ENCODE peak calls at places on chromosomes 7 and 10, in eight cellular contexts. One of them, this sample, is unnamed.

GRCh38 chr7:135161669-135162068 is 8.8 kb downstream of the CYREN start:
- DNase-seq in fibroblast of lung: no peak
- DNase-seq in vagina: no peak
- DNase-seq in WERI-Rb-1: no peak
- DNase-seq in GM12865: no peak
- DNase-seq in lower leg skin: no peak
- DNase-seq in SK-N-SH: peak; percentile 12
- DNase-seq in fibroblast of the aortic adventitia: no peak
- DNase-seq in this sample: no peak

GRCh38 chr7:134750083-134751062 is 29.1 kb upstream of the CALD1 start:
- DNase-seq in WERI-Rb-1: peak; percentile 71
- DNase-seq in GM12865: peak; percentile 74
- DNase-seq in fibroblast of lung: peak; percentile 49
- DNase-seq in SK-N-SH: peak; percentile 47
- DNase-seq in lower leg skin: no peak
- DNase-seq in fibroblast of the aortic adventitia: peak; percentile 44
- DNase-seq in vagina: no peak
- DNase-seq in this sample: peak; percentile 63

GRCh38 chr10:99621454-99622246 is 1.4 kb upstream of the SLC25A28 start:
- DNase-seq in lower leg skin: no peak
- DNase-seq in GM12865: no peak
- DNase-seq in fibroblast of lung: no peak
- DNase-seq in SK-N-SH: peak; percentile 21
- DNase-seq in WERI-Rb-1: no peak
- DNase-seq in vagina: no peak
- DNase-seq in fibroblast of the aortic adventitia: peak; percentile 82
- DNase-seq in this sample: peak; percentile 94

GRCh38 chr10:22606164-22606614 is 108.2 kb downstream of the PIP4K2A start:
- DNase-seq in GM12865: peak; percentile 97
- DNase-seq in fibroblast of lung: no peak
- DNase-seq in fibroblast of the aortic adventitia: no peak
- DNase-seq in lower leg skin: no peak
- DNase-seq in SK-N-SH: no peak
- DNase-seq in vagina: no peak
- DNase-seq in WERI-Rb-1: no peak
- DNase-seq in this sample: no peak

GRCh38 chr10:67723601-67724000 is 27.6 kb upstream of the CTNNA3 start:
- DNase-seq in GM12865: peak; percentile 19
- DNase-seq in vagina: no peak
- DNase-seq in fibroblast of the aortic adventitia: no peak
- DNase-seq in fibroblast of lung: no peak
- DNase-seq in WERI-Rb-1: no peak
- DNase-seq in lower leg skin: no peak
- DNase-seq in SK-N-SH: no peak
- DNase-seq in this sample: no peak

GRCh38 chr7:70855373-70855772 is 276.6 kb upstream of the GALNT17 start:
- DNase-seq in fibroblast of the aortic adventitia: no peak
- DNase-seq in lower leg skin: no peak
- DNase-seq in SK-N-SH: no peak
- DNase-seq in GM12865: no peak
- DNase-seq in vagina: no peak
- DNase-seq in fibroblast of lung: no peak
- DNase-seq in WERI-Rb-1: no peak
- DNase-seq in this sample: no peak

GRCh38 chr7:91656486-91657237 is 223.8 kb downstream of the MTERF1 start:
- DNase-seq in fibroblast of lung: peak; percentile 79
- DNase-seq in GM12865: no peak
- DNase-seq in lower leg skin: peak; percentile 85
- DNase-seq in SK-N-SH: no peak
- DNase-seq in vagina: no peak
- DNase-seq in fibroblast of the aortic adventitia: peak; percentile 95
- DNase-seq in WERI-Rb-1: peak; percentile 21
- DNase-seq in this sample: no peak

GRCh38 chr7:84190016-84190705 is 4.4 kb downstream of the SEMA3A start:
- DNase-seq in fibroblast of lung: peak; percentile 68
- DNase-seq in SK-N-SH: no peak
- DNase-seq in fibroblast of the aortic adventitia: peak; percentile 60
- DNase-seq in GM12865: no peak
- DNase-seq in vagina: no peak
- DNase-seq in WERI-Rb-1: no peak
- DNase-seq in lower leg skin: no peak
- DNase-seq in this sample: no peak

GRCh38 chr10:61664985-61665384 is 2.3 kb downstream of the CABCOCO1 start:
- DNase-seq in WERI-Rb-1: no peak
- DNase-seq in lower leg skin: no peak
- DNase-seq in SK-N-SH: no peak
- DNase-seq in vagina: no peak
- DNase-seq in GM12865: no peak
- DNase-seq in fibroblast of lung: no peak
- DNase-seq in fibroblast of the aortic adventitia: no peak
- DNase-seq in this sample: no peak

GRCh38 chr10:34721201-34721840 is 93.8 kb downstream of the PARD3 start:
- DNase-seq in vagina: no peak
- DNase-seq in fibroblast of the aortic adventitia: peak; percentile 54
- DNase-seq in WERI-Rb-1: no peak
- DNase-seq in GM12865: no peak
- DNase-seq in fibroblast of lung: peak; percentile 63
- DNase-seq in SK-N-SH: no peak
- DNase-seq in lower leg skin: no peak
- DNase-seq in this sample: peak; percentile 76

GRCh38 chr7:20432071-20432470 is 101.4 kb downstream of the ITGB8 start:
- DNase-seq in SK-N-SH: no peak
- DNase-seq in fibroblast of lung: no peak
- DNase-seq in GM12865: no peak
- DNase-seq in WERI-Rb-1: no peak
- DNase-seq in vagina: no peak
- DNase-seq in lower leg skin: no peak
- DNase-seq in fibroblast of the aortic adventitia: no peak
- DNase-seq in this sample: no peak

GRCh38 chr7:143487566-143487965 is 9.9 kb downstream of the TAS2R41 start:
- DNase-seq in fibroblast of the aortic adventitia: peak; percentile 33
- DNase-seq in lower leg skin: peak; percentile 97
- DNase-seq in SK-N-SH: no peak
- DNase-seq in vagina: no peak
- DNase-seq in WERI-Rb-1: no peak
- DNase-seq in fibroblast of lung: peak; percentile 78
- DNase-seq in GM12865: no peak
- DNase-seq in this sample: peak; percentile 24

GRCh38 chr10:33600381-33600780 is 265.9 kb upstream of the NRP1 start:
- DNase-seq in fibroblast of the aortic adventitia: peak; percentile 69
- DNase-seq in WERI-Rb-1: no peak
- DNase-seq in fibroblast of lung: peak; percentile 17
- DNase-seq in lower leg skin: no peak
- DNase-seq in SK-N-SH: no peak
- DNase-seq in GM12865: no peak
- DNase-seq in vagina: no peak
- DNase-seq in this sample: peak; percentile 9

GRCh38 chr7:105840981-105841749 is 35.2 kb downstream of the ATXN7L1 start:
- DNase-seq in fibroblast of lung: no peak
- DNase-seq in vagina: no peak
- DNase-seq in SK-N-SH: no peak
- DNase-seq in GM12865: no peak
- DNase-seq in fibroblast of the aortic adventitia: no peak
- DNase-seq in WERI-Rb-1: no peak
- DNase-seq in lower leg skin: no peak
- DNase-seq in this sample: peak; percentile 26

GRCh38 chr10:108338146-108338545 is 1173.6 kb upstream of the SORCS1 start:
- DNase-seq in lower leg skin: no peak
- DNase-seq in fibroblast of lung: no peak
- DNase-seq in SK-N-SH: no peak
- DNase-seq in vagina: no peak
- DNase-seq in fibroblast of the aortic adventitia: no peak
- DNase-seq in WERI-Rb-1: no peak
- DNase-seq in GM12865: no peak
- DNase-seq in this sample: peak; percentile 72

GRCh38 chr7:36084485-36085091 is 68.5 kb upstream of the EEPD1 start:
- DNase-seq in vagina: no peak
- DNase-seq in GM12865: no peak
- DNase-seq in WERI-Rb-1: peak; percentile 81
- DNase-seq in fibroblast of lung: peak; percentile 32
- DNase-seq in SK-N-SH: peak; percentile 60
- DNase-seq in lower leg skin: peak; percentile 69
- DNase-seq in fibroblast of the aortic adventitia: no peak
- DNase-seq in this sample: peak; percentile 62

GRCh38 chr10:121509776-121510175 is 88.5 kb downstream of the FGFR2 start:
- DNase-seq in SK-N-SH: no peak
- DNase-seq in GM12865: no peak
- DNase-seq in fibroblast of the aortic adventitia: no peak
- DNase-seq in WERI-Rb-1: no peak
- DNase-seq in lower leg skin: no peak
- DNase-seq in vagina: no peak
- DNase-seq in fibroblast of lung: no peak
- DNase-seq in this sample: peak; percentile 21

GRCh38 chr10:68082815-68083395 is 7.8 kb upstream of the HERC4 start:
- DNase-seq in vagina: no peak
- DNase-seq in SK-N-SH: peak; percentile 32
- DNase-seq in GM12865: no peak
- DNase-seq in fibroblast of lung: peak; percentile 72
- DNase-seq in WERI-Rb-1: no peak
- DNase-seq in lower leg skin: no peak
- DNase-seq in fibroblast of the aortic adventitia: peak; percentile 73
- DNase-seq in this sample: peak; percentile 33

DNA sequence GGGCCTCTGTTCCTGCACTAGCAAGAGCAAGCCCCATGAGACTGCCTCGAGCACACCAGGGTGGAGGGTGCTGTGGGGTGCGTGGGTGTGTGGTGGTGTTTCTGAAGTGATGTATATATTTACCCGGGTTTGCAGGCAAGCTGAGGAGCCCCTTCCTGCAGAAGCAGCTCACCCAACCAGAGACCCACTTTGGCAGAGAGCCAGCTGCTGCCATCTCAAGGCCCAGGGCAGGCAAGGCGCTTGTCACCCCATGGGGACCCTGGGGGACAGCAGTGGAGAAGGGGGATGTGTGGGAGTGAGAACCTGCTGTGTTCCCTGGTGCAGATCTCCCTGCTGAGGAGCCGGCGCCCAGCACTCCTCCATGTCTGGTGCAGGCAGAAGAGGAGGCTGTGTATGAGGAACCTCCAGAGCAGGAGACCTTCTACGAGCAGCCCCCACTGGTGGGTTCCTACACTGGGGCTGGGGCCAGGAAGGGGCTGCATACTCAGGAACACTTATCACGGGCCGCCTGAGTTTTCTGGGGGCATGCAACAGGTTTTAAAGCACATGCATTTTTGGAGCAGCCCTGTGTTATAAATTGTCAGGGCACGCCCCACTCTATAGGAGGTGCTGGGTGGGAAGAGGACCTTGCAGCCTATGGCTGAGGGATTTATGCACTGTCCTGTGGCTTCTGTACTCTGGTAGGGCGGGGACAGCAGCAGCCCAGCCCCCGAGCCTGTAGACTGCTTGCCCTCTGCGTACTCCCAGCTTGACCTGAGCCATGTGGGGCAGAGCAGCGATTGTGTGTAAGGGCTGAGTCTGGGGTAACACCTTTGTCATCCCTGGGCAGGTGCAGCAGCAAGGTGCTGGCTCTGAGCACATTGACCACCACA is 5.9 kb downstream of the PGAM2 start:
- DNase-seq in lower leg skin: peak; percentile 80
- DNase-seq in WERI-Rb-1: no peak
- DNase-seq in fibroblast of lung: no peak
- DNase-seq in fibroblast of the aortic adventitia: no peak
- DNase-seq in GM12865: peak; percentile 45
- DNase-seq in SK-N-SH: no peak
- DNase-seq in vagina: no peak
- DNase-seq in this sample: no peak
- TF ChIP-seq CTCF in lower leg skin: no peak
- TF ChIP-seq CTCF in WERI-Rb-1: no peak
- TF ChIP-seq CTCF in fibroblast of lung: no peak
- TF ChIP-seq CTCF in fibroblast of the aortic adventitia: no peak
- TF ChIP-seq CTCF in GM12865: no peak
- TF ChIP-seq CTCF in SK-N-SH: no peak
- TF ChIP-seq CTCF in vagina: no peak
- TF ChIP-seq CTCF in this sample: no peak

GRCh38 chr7:121479466-121479865 is 83.4 kb upstream of the FAM3C start:
- DNase-seq in fibroblast of lung: no peak
- DNase-seq in SK-N-SH: no peak
- DNase-seq in WERI-Rb-1: no peak
- DNase-seq in lower leg skin: no peak
- DNase-seq in fibroblast of the aortic adventitia: no peak
- DNase-seq in vagina: no peak
- DNase-seq in GM12865: no peak
- DNase-seq in this sample: no peak
- H3K4me3 ChIP-seq in fibroblast of lung: no peak overlapping the region
- H3K4me3 ChIP-seq in SK-N-SH: no peak overlapping the region
- H3K4me3 ChIP-seq in WERI-Rb-1: no peak overlapping the region
- H3K4me3 ChIP-seq in lower leg skin: no peak overlapping the region
- H3K4me3 ChIP-seq in fibroblast of the aortic adventitia: no peak overlapping the region
- H3K4me3 ChIP-seq in vagina: no peak overlapping the region
- H3K4me3 ChIP-seq in GM12865: no peak overlapping the region
- H3K4me3 ChIP-seq in this sample: no peak overlapping the region

DNA sequence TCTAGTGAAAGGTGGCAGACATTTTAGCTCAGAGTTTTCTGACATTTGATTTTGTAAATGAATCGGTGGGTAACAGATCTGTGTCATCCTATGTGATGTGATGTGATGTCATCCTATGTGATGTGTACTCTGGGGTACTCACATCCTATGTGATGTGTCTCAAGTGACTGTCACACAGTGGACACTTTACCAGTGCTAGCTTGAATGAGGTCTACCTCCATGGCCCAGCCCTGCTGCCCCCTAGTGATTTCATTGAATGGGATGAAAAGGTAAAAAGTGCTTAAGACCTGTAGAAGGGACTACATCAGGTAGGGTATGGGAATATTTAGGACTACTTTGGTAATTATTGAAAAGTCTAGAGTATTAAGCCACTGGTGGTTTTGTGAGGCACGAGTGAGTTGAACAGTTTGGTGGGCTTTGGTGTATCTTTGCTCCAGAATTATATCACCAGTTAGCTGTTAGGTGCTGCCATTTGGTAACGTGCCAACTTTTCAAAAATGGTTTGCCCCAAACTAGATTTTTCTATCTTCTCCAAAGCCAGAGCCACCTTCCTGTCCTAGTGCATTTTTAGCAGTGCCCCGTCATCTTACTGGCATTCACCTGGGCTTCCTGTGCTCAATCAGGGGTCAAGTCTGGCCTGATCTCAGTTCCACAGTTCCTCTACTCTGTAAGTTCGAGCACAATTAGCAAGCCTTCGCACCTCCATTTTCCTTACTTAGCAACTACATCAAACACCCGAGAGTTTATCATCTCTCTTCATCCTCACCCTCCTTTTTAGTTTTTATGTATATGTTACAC is 9.7 kb downstream of the EIF4H start:
- DNase-seq in vagina: no peak
- DNase-seq in fibroblast of lung: no peak
- DNase-seq in GM12865: peak; percentile 35
- DNase-seq in lower leg skin: no peak
- DNase-seq in SK-N-SH: peak; percentile 49
- DNase-seq in WERI-Rb-1: peak; percentile 36
- DNase-seq in fibroblast of the aortic adventitia: no peak
- DNase-seq in this sample: peak; percentile 41
- TF ChIP-seq CTCF in vagina: no peak
- TF ChIP-seq CTCF in fibroblast of lung: peak; percentile 30
- TF ChIP-seq CTCF in GM12865: peak; percentile 25
- TF ChIP-seq CTCF in lower leg skin: no peak
- TF ChIP-seq CTCF in SK-N-SH: peak; percentile 58
- TF ChIP-seq CTCF in WERI-Rb-1: peak; percentile 48
- TF ChIP-seq CTCF in fibroblast of the aortic adventitia: peak; percentile 27
- TF ChIP-seq CTCF in this sample: peak; percentile 36

DNA sequence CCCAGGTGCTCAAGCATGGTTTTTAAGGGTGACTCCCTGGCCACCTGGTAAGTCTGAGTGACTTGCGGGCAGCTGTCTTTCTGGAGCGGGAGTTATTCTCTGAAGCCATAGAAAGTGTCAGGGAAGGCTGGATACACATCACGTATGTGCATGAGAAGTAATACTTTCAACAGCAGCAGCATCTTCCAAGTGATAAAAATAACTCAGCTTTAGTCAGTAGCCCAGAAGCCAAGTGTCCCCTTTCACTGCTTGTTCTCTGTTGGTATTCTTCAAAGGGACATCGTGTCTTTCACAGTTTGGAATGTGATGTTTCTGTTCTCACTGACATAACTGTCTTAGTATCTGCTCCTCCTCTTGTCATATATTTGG is 97.6 kb downstream of the KIAA1217 start:
- DNase-seq in WERI-Rb-1: no peak
- DNase-seq in fibroblast of the aortic adventitia: peak; percentile 15
- DNase-seq in GM12865: no peak
- DNase-seq in fibroblast of lung: no peak
- DNase-seq in vagina: no peak
- DNase-seq in SK-N-SH: no peak
- DNase-seq in lower leg skin: no peak
- DNase-seq in this sample: no peak
- H3K4me3 ChIP-seq in WERI-Rb-1: no peak overlapping the region
- H3K4me3 ChIP-seq in fibroblast of the aortic adventitia: no peak overlapping the region
- H3K4me3 ChIP-seq in GM12865: no peak overlapping the region
- H3K4me3 ChIP-seq in fibroblast of lung: no peak overlapping the region
- H3K4me3 ChIP-seq in vagina: no peak overlapping the region
- H3K4me3 ChIP-seq in SK-N-SH: no peak overlapping the region
- H3K4me3 ChIP-seq in lower leg skin: no peak overlapping the region
- H3K4me3 ChIP-seq in this sample: no peak overlapping the region

This sample was measured in epithelial cell of esophagus.